ENCODE peak calls at places on chromosomes 2 and 18, in eight cellular contexts. G is lower lobe of right lung, U is fibroblast of lung, Z is spleen, Y is neuronal stem cell, E is tibial artery, X is adrenal gland, P is endothelial cell of umbilical vein. J is an unnamed sample.

GRCh38 chr2:188808921-188809320 is 165.3 kb upstream of the COL3A1 start:
- DNase-seq in G (no peak), U (peak; percentile 95), Z (no peak), Y (no peak), E (no peak), X (no peak), P (no peak), J (no peak)

GRCh38 chr2:218857371-218858137 is 2.1 kb upstream of the WNT6 start:
- DNase-seq in G (no peak), U (no peak), Z (peak; percentile 59), Y (no peak), E (no peak), X (no peak), P (no peak), J (peak; percentile 42)

GRCh38 chr2:219497495-219498279 is 1.0 kb upstream of the GMPPA start:
- DNase-seq in G (peak; percentile 95), U (peak; percentile 86), Z (peak; percentile 96), Y (no peak), E (peak; percentile 98), X (peak; percentile 81), P (peak; percentile 78), J (peak; percentile 85)

GRCh38 chr2:7704296-7704865 is 787.2 kb downstream of the RNF144A start:
- DNase-seq in G (no peak), U (no peak), Z (no peak), Y (no peak), E (no peak), X (no peak), P (no peak), J (no peak)

GRCh38 chr2:18703555-18703954 is 114.2 kb upstream of the NT5C1B start:
- DNase-seq in G (no peak), U (peak; percentile 58), Z (no peak), Y (no peak), E (no peak), X (no peak), P (no peak), J (no peak)

GRCh38 chr2:86304416-86304815 is 33.0 kb downstream of the REEP1 start:
- DNase-seq in G (no peak), U (no peak), Z (no peak), Y (no peak), E (no peak), X (no peak), P (no peak), J (peak; percentile 32)

GRCh38 chr2:190947711-190948251 is 66.2 kb downstream of the STAT1 start:
- DNase-seq in G (no peak), U (peak; percentile 90), Z (no peak), Y (no peak), E (no peak), X (no peak), P (peak; percentile 93), J (no peak)

GRCh38 chr2:185618630-185619029 is 120.0 kb upstream of the FSIP2 start:
- DNase-seq in G (no peak), U (peak; percentile 91), Z (no peak), Y (no peak), E (no peak), X (no peak), P (no peak), J (no peak)

GRCh38 chr2:119521437-119521825 is 2.9 kb downstream of the SCTR start:
- DNase-seq in G (no peak), U (no peak), Z (no peak), Y (no peak), E (no peak), X (no peak), P (no peak), J (no peak)

GRCh38 chr2:200467806-200468686 is 41.8 kb downstream of the KCTD18 start:
- DNase-seq in G (no peak), U (no peak), Z (no peak), Y (no peak), E (no peak), X (no peak), P (no peak), J (no peak)

GRCh38 chr2:229818230-229818629 is 103.6 kb downstream of the TRIP12 start:
- DNase-seq in G (no peak), U (no peak), Z (no peak), Y (no peak), E (no peak), X (no peak), P (no peak), J (no peak)

GRCh38 chr2:216516730-216517350 is 18.2 kb downstream of the RPL37A start:
- DNase-seq in G (no peak), U (no peak), Z (no peak), Y (no peak), E (no peak), X (no peak), P (peak; percentile 66), J (peak; percentile 62)

GRCh38 chr2:64645014-64645418 is 8.7 kb downstream of the SERTAD2 start:
- DNase-seq in G (no peak), U (peak; percentile 80), Z (no peak), Y (peak; percentile 80), E (no peak), X (peak; percentile 60), P (peak; percentile 80), J (peak; percentile 82)

GRCh38 chr2:108363048-108363899 is 14.5 kb upstream of the SULT1C4 start:
- DNase-seq in G (no peak), U (no peak), Z (no peak), Y (no peak), E (no peak), X (no peak), P (no peak), J (no peak)

GRCh38 chr18:63379639-63379962 is 12.6 kb upstream of the KDSR start:
- DNase-seq in G (no peak), U (no peak), Z (no peak), Y (no peak), E (no peak), X (no peak), P (no peak), J (no peak)

GRCh38 chr2:1081411-1082225 is 131.0 kb downstream of the SNTG2 start:
- DNase-seq in G (no peak), U (peak; percentile 1), Z (no peak), Y (no peak), E (no peak), X (no peak), P (no peak), J (no peak)

GRCh38 chr2:159399716-159400525 is 113.4 kb upstream of the WDSUB1 start:
- DNase-seq in G (no peak), U (peak; percentile 1), Z (no peak), Y (no peak), E (no peak), X (no peak), P (no peak), J (no peak)

GRCh38 chr2:230893338-230893737 is 28.6 kb downstream of the ITM2C start:
- DNase-seq in G (no peak), U (no peak), Z (peak; percentile 84), Y (no peak), E (peak; percentile 63), X (no peak), P (no peak), J (no peak)

GRCh38 chr2:54557601-54558187 is 101.6 kb downstream of the SPTBN1 start:
- DNase-seq in G (peak; percentile 78), U (peak; percentile 62), Z (peak; percentile 95), Y (peak; percentile 67), E (peak; percentile 71), X (peak; percentile 74), P (peak; percentile 73), J (no peak)

GRCh38 chr2:43482974-43483373 is 112.9 kb downstream of the THADA start:
- DNase-seq in G (no peak), U (peak; percentile 73), Z (no peak), Y (no peak), E (no peak), X (no peak), P (no peak), J (no peak)

GRCh38 chr2:86649119-86649947 is 25.7 kb upstream of the RNF103 start:
- DNase-seq in G (no peak), U (no peak), Z (no peak), Y (no peak), E (no peak), X (no peak), P (no peak), J (no peak)

DNA sequence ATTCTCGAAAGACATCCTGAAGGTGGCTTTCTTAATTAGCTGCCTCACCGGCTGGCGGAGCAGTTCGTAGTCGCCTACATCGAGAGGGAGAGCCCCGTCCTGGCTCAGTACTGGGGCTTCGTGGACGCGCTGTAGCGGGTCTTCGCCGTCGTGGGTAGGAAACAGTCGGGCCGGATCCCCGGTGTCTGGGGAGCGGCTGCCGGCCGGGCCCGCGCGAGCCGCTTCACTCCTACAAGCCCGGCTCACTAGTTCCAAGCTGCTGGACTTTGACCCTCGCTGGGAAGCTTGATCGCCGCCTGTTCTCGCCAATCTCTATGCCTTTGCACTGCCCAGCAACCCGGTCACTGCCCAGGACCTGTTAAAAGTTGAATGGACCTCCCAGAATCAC is 41.3 kb upstream of the AKAIN1 start:
- DNase-seq in G (peak; percentile 65), U (peak; percentile 52), Z (peak; percentile 91), Y (no peak), E (no peak), X (peak; percentile 29), P (no peak), J (no peak)
- H3K4me3 ChIP-seq in G (peak overlapping the region; percentile 88), U (peak overlapping the region; percentile 91), Z (peak overlapping the region; percentile 60), Y (peak overlapping the region; percentile 86), E (peak overlapping the region; percentile 89), X (peak overlapping the region; percentile 83), P (peak overlapping the region; percentile 80), J (no peak overlapping the region)

DNA sequence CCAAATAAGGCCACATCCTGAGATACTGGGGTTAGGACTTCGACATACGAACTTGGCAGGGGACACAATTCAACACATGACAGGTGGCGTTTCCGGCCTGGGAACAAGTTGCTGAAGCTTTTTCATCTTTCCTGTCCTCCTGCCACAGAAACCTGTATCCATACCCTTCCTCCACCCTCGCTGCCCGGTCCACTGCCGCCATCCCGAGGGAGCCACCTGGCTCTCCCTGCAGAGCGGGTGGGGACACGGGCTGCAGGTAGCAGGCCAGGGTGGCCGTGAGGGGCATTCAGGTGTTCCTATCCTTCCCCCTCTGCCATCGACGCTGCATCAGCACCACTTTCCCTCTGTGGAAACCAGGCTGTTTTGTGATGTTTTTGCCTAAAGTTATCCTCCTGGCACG is 74.4 kb upstream of the TWIST2 start:
- DNase-seq in G (no peak), U (no peak), Z (no peak), Y (no peak), E (no peak), X (no peak), P (no peak), J (no peak)
- H3K27me3 ChIP-seq in G (peaks cover 13% of the 10 kb centered on the region), U (peaks cover 23% of the 10 kb centered on the region), Z (no peaks in the 10 kb centered on the region), Y (peaks cover 3% of the 10 kb centered on the region), E (peaks cover 24% of the 10 kb centered on the region), X (peaks cover 10% of the 10 kb centered on the region), P (no peaks in the 10 kb centered on the region), J (no peaks in the 10 kb centered on the region)

DNA sequence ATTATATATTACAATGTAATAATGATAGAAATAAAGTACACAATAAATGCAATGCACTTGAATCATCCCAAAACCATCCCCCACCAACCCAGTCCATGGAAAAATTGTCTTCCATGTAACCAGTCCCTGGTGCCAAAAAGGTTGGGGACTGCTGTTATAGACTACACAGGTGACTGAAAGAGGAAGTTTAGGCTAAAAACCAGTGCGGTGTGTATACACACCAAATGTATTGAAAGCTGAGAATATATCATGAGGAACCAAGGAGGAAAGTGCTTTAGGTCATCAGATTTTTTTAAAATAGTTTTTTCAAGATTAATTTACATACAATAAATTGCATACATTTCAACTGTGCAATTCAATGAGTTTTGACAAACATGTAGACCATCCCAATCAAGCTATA is 20.5 kb upstream of the C1D start:
- DNase-seq in G (no peak), U (no peak), Z (no peak), Y (no peak), E (no peak), X (no peak), P (no peak), J (no peak)
- H3K4me3 ChIP-seq in G (no peak overlapping the region), U (no peak overlapping the region), Z (no peak overlapping the region), Y (no peak overlapping the region), E (no peak overlapping the region), X (no peak overlapping the region), P (no peak overlapping the region), J (no peak overlapping the region)

GRCh38 chr2:46119453-46119852 is 177.8 kb upstream of the EPAS1 start:
- DNase-seq in G (no peak), U (peak; percentile 55), Z (no peak), Y (no peak), E (no peak), X (no peak), P (no peak), J (no peak)
- H3K27me3 ChIP-seq in G (no peaks in the 10 kb centered on the region), U (no peaks in the 10 kb centered on the region), Z (no peaks in the 10 kb centered on the region), Y (no peaks in the 10 kb centered on the region), E (no peaks in the 10 kb centered on the region), X (no peaks in the 10 kb centered on the region), P (no peaks in the 10 kb centered on the region), J (no peaks in the 10 kb centered on the region)